ENCODE peak calls at places on chromosomes 13 and 19, in six cellular contexts. One of them, this sample, is unnamed.
A peak's percentile ranks its signal among the peaks of the same experiment; 100 is the strongest.

GRCh38 chr19:45403781-45404556 is 900 bp downstream of the PPP1R13L start:
- DNase-seq in Caco-2: peak; percentile 88
- DNase-seq in IMR-90: no peak
- DNase-seq in Peyer's patch: peak; percentile 77
- DNase-seq in fibroblast of lung: no peak
- DNase-seq in mucosa of descending colon: peak; percentile 87
- DNase-seq in this sample: no peak

GRCh38 chr19:29685326-29685725 is 20.1 kb downstream of the PLEKHF1 start:
- DNase-seq in fibroblast of lung: peak; percentile 29
- DNase-seq in IMR-90: no peak
- DNase-seq in Peyer's patch: peak; percentile 8
- DNase-seq in mucosa of descending colon: no peak
- DNase-seq in Caco-2: no peak
- DNase-seq in this sample: no peak

GRCh38 chr19:16531380-16531669 is 10.9 kb downstream of the CHERP start:
- DNase-seq in fibroblast of lung: no peak
- DNase-seq in Peyer's patch: no peak
- DNase-seq in Caco-2: no peak
- DNase-seq in mucosa of descending colon: no peak
- DNase-seq in IMR-90: no peak
- DNase-seq in this sample: no peak

GRCh38 chr19:7224995-7225394 is 69.2 kb downstream of the INSR start:
- DNase-seq in fibroblast of lung: no peak
- DNase-seq in IMR-90: no peak
- DNase-seq in Peyer's patch: no peak
- DNase-seq in Caco-2: no peak
- DNase-seq in mucosa of descending colon: no peak
- DNase-seq in this sample: no peak

GRCh38 chr13:47112900-47113299 is 216.0 kb upstream of the HTR2A start:
- DNase-seq in mucosa of descending colon: no peak
- DNase-seq in IMR-90: no peak
- DNase-seq in Caco-2: no peak
- DNase-seq in fibroblast of lung: no peak
- DNase-seq in Peyer's patch: no peak
- DNase-seq in this sample: no peak

GRCh38 chr13:43054803-43055802 is 31.7 kb downstream of the DNAJC15 start:
- DNase-seq in fibroblast of lung: peak; percentile 84
- DNase-seq in mucosa of descending colon: peak; percentile 51
- DNase-seq in IMR-90: peak; percentile 87
- DNase-seq in Peyer's patch: no peak
- DNase-seq in Caco-2: peak; percentile 95
- DNase-seq in this sample: no peak

GRCh38 chr19:38227272-38228004 is 3.4 kb upstream of the DPF1 start:
- DNase-seq in IMR-90: no peak
- DNase-seq in Caco-2: no peak
- DNase-seq in fibroblast of lung: no peak
- DNase-seq in Peyer's patch: no peak
- DNase-seq in mucosa of descending colon: no peak
- DNase-seq in this sample: no peak

GRCh38 chr13:110130431-110130830 is 176.5 kb downstream of the COL4A1 start:
- DNase-seq in Peyer's patch: no peak
- DNase-seq in mucosa of descending colon: no peak
- DNase-seq in IMR-90: no peak
- DNase-seq in Caco-2: no peak
- DNase-seq in fibroblast of lung: no peak
- DNase-seq in this sample: no peak

GRCh38 chr13:23411706-23412105 is 21.8 kb downstream of the SACS start:
- DNase-seq in fibroblast of lung: no peak
- DNase-seq in Caco-2: no peak
- DNase-seq in mucosa of descending colon: no peak
- DNase-seq in IMR-90: no peak
- DNase-seq in Peyer's patch: no peak
- DNase-seq in this sample: no peak

GRCh38 chr19:15452111-15453047 is 2.6 kb upstream of the WIZ start:
- DNase-seq in Peyer's patch: peak; percentile 85
- DNase-seq in Caco-2: peak; percentile 62
- DNase-seq in mucosa of descending colon: peak; percentile 90
- DNase-seq in fibroblast of lung: peak; percentile 82
- DNase-seq in IMR-90: peak; percentile 58
- DNase-seq in this sample: peak; percentile 86

GRCh38 chr19:38320969-38321339 is 1.3 kb downstream of the KCNK6 start:
- DNase-seq in IMR-90: no peak
- DNase-seq in Caco-2: no peak
- DNase-seq in mucosa of descending colon: no peak
- DNase-seq in Peyer's patch: no peak
- DNase-seq in fibroblast of lung: no peak
- DNase-seq in this sample: no peak

DNA sequence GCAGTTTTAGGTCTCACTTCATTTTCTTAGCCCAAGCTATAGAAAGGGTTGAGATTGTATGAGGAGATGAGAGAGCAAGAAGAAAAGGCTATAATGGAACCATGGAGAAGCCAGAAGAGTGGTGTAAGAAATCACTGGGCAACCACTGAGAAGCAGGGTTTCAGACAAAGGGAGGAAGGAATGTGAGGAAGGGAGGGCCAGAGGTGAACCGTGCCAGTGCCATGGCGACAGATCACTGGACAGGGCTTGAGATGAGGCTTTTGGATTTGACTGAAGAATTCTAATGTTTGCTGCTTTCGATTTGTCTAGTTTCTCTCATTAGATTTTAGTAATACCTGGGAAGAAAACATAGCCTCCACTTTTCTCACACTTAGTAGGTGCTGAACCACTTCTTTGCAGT is 6.3 kb upstream of the GPR183 start:
- DNase-seq in fibroblast of lung: no peak
- DNase-seq in mucosa of descending colon: no peak
- DNase-seq in Caco-2: no peak
- DNase-seq in Peyer's patch: no peak
- DNase-seq in IMR-90: no peak
- DNase-seq in this sample: no peak
- H3K4me1 ChIP-seq in fibroblast of lung: peaks cover 16% of the 10 kb centered on the region
- H3K4me1 ChIP-seq in mucosa of descending colon: peaks cover 9% of the 10 kb centered on the region
- H3K4me1 ChIP-seq in Caco-2: no peaks in the 10 kb centered on the region
- H3K4me1 ChIP-seq in Peyer's patch: peaks cover 9% of the 10 kb centered on the region
- H3K4me1 ChIP-seq in IMR-90: peaks cover 19% of the 10 kb centered on the region
- H3K4me1 ChIP-seq in this sample: peaks cover 15% of the 10 kb centered on the region

DNA sequence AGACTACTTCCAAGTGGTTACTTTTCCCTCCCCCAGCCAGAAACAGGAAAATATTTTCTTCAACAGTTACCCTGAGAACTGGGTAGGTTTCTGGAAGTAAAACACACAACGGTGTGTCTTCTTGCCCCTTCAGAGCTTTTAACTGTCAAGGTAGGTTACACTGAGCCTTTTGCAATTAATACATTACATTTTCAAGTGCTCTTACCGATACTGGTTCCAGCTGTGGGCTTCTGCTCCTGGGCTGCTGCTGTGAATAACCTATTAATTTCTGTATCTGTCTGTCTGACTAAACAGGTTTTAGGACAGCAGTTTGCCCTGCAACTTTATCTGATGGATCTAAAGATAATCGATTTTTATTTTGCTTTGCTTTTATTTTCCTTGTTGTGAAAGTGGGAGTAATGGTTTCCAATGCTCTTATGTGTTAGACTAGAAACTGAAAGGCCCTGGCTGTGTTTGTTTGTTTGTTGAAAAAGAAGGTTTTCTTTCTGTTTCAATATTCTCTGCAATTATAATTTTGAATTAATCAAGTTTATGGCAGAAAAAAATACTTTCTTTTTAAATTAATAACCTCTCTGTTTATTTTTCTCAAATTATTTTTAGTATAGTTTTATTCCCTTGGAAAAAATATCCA is 196.7 kb upstream of the SLITRK6 start:
- DNase-seq in IMR-90: no peak
- DNase-seq in mucosa of descending colon: no peak
- DNase-seq in Caco-2: no peak
- DNase-seq in fibroblast of lung: no peak
- DNase-seq in Peyer's patch: no peak
- DNase-seq in this sample: no peak
- H3K4me3 ChIP-seq in IMR-90: no peak overlapping the region
- H3K4me3 ChIP-seq in mucosa of descending colon: no peak overlapping the region
- H3K4me3 ChIP-seq in Caco-2: no peak overlapping the region
- H3K4me3 ChIP-seq in fibroblast of lung: no peak overlapping the region
- H3K4me3 ChIP-seq in Peyer's patch: no peak overlapping the region
- H3K4me3 ChIP-seq in this sample: no peak overlapping the region

GRCh38 chr19:46420056-46420455 is 6.7 kb upstream of the CCDC8 start:
- DNase-seq in Caco-2: no peak
- DNase-seq in mucosa of descending colon: no peak
- DNase-seq in Peyer's patch: no peak
- DNase-seq in IMR-90: no peak
- DNase-seq in fibroblast of lung: no peak
- DNase-seq in this sample: no peak
- H3K4me1 ChIP-seq in Caco-2: no peaks in the 10 kb centered on the region
- H3K4me1 ChIP-seq in mucosa of descending colon: peaks cover 8% of the 10 kb centered on the region
- H3K4me1 ChIP-seq in Peyer's patch: no peaks in the 10 kb centered on the region
- H3K4me1 ChIP-seq in IMR-90: no peaks in the 10 kb centered on the region
- H3K4me1 ChIP-seq in fibroblast of lung: peaks cover 2% of the 10 kb centered on the region
- H3K4me1 ChIP-seq in this sample: peaks cover 5% of the 10 kb centered on the region

GRCh38 chr13:28533441-28534166 is 38.7 kb upstream of the FLT1 start:
- DNase-seq in Peyer's patch: no peak
- DNase-seq in mucosa of descending colon: no peak
- DNase-seq in IMR-90: no peak
- DNase-seq in Caco-2: no peak
- DNase-seq in fibroblast of lung: no peak
- DNase-seq in this sample: no peak
- H3K4me3 ChIP-seq in Peyer's patch: no peak overlapping the region
- H3K4me3 ChIP-seq in mucosa of descending colon: no peak overlapping the region
- H3K4me3 ChIP-seq in IMR-90: no peak overlapping the region
- H3K4me3 ChIP-seq in Caco-2: no peak overlapping the region
- H3K4me3 ChIP-seq in fibroblast of lung: no peak overlapping the region
- H3K4me3 ChIP-seq in this sample: no peak overlapping the region

GRCh38 chr19:3184847-3185481 is 766 bp upstream of the NCLN start:
- DNase-seq in Caco-2: no peak
- DNase-seq in mucosa of descending colon: no peak
- DNase-seq in IMR-90: no peak
- DNase-seq in Peyer's patch: no peak
- DNase-seq in fibroblast of lung: no peak
- DNase-seq in this sample: no peak
- H3K4me1 ChIP-seq in Caco-2: peaks cover 9% of the 10 kb centered on the region
- H3K4me1 ChIP-seq in mucosa of descending colon: peaks cover 41% of the 10 kb centered on the region
- H3K4me1 ChIP-seq in IMR-90: peaks cover 9% of the 10 kb centered on the region
- H3K4me1 ChIP-seq in Peyer's patch: peaks cover 30% of the 10 kb centered on the region
- H3K4me1 ChIP-seq in fibroblast of lung: peaks cover 9% of the 10 kb centered on the region
- H3K4me1 ChIP-seq in this sample: peaks cover 30% of the 10 kb centered on the region

This sample was measured in upper lobe of left lung.